ENCODE peak calls at places on chromosome 10, in four cellular contexts. K, V, P and L are unnamed samples.

GRCh38 chr10:52644678-52645434 is 127.7 kb downstream of the MBL2 start:
- DNase-seq in K (peak), V (peak), P (no peak), L (peak)

GRCh38 chr10:5090551-5090950 is 3.7 kb upstream of the AKR1C3 start:
- DNase-seq in K (no peak), V (no peak), P (no peak), L (no peak)

GRCh38 chr10:122286872-122287271 is 15.8 kb downstream of the BTBD16 start:
- DNase-seq in K (no peak), V (no peak), P (no peak), L (peak)

GRCh38 chr10:88379575-88379974 is 203.5 kb downstream of the RNLS start:
- DNase-seq in K (no peak), V (no peak), P (no peak), L (no peak)

GRCh38 chr10:111076682-111077661 is at the start of gene ADRA2A:
- DNase-seq in K (no peak), V (no peak), P (no peak), L (peak)

GRCh38 chr10:29554660-29555059 is 80.1 kb downstream of the SVIL start:
- DNase-seq in K (no peak), V (no peak), P (no peak), L (no peak)

GRCh38 chr10:123879596-123880257 is 11.9 kb downstream of the CPXM2 start:
- DNase-seq in K (no peak), V (no peak), P (no peak), L (no peak)

GRCh38 chr10:76444034-76444800 is 1012.8 kb downstream of the LRMDA start:
- DNase-seq in K (no peak), V (no peak), P (no peak), L (no peak)

GRCh38 chr10:132061465-132062180 is 4.1 kb upstream of the JAKMIP3 start:
- DNase-seq in K (no peak), V (no peak), P (no peak), L (no peak)

GRCh38 chr10:43667317-43667731 is 18.6 kb upstream of the ZNF32 start:
- DNase-seq in K (no peak), V (peak), P (no peak), L (no peak)

GRCh38 chr10:52111151-52111891 is 202.8 kb upstream of the DKK1 start:
- DNase-seq in K (no peak), V (no peak), P (no peak), L (no peak)

GRCh38 chr10:110641256-110641655 is 2.9 kb upstream of the RBM20 start:
- DNase-seq in K (peak), V (peak), P (no peak), L (no peak)

GRCh38 chr10:9012312-9012711 is 957.8 kb downstream of the GATA3 start:
- DNase-seq in K (no peak), V (no peak), P (no peak), L (no peak)

GRCh38 chr10:15393417-15393816 is 22.3 kb upstream of the FAM171A1 start:
- DNase-seq in K (no peak), V (no peak), P (no peak), L (no peak)

GRCh38 chr10:79310217-79310865 is 36.9 kb upstream of the PPIF start:
- DNase-seq in K (no peak), V (no peak), P (no peak), L (no peak)

GRCh38 chr10:60611291-60611747 is 167.0 kb upstream of the CDK1 start:
- DNase-seq in K (peak), V (no peak), P (no peak), L (no peak)

GRCh38 chr10:26911811-26912461 is 51.2 kb upstream of the ABI1 start:
- DNase-seq in K (no peak), V (no peak), P (peak), L (no peak)

GRCh38 chr10:46318808-46319207 is 32.0 kb downstream of the ANTXRL start:
- DNase-seq in K (no peak), V (no peak), P (no peak), L (no peak)

GRCh38 chr10:43961523-43962345 is 313.1 kb upstream of the ZNF32 start:
- DNase-seq in K (no peak), V (no peak), P (no peak), L (no peak)

GRCh38 chr10:69389827-69390490 is 26.8 kb downstream of the TACR2 start:
- DNase-seq in K (no peak), V (peak), P (no peak), L (no peak)

GRCh38 chr10:43140414-43140813 is 2.2 kb downstream of the CSGALNACT2 start:
- DNase-seq in K (peak), V (no peak), P (no peak), L (no peak)

GRCh38 chr10:47286591-47287325 is 13.2 kb upstream of the GDF10 start:
- DNase-seq in K (no peak), V (no peak), P (no peak), L (no peak)

GRCh38 chr10:14478639-14479038 is 147.9 kb upstream of the FRMD4A start:
- DNase-seq in K (no peak), V (peak), P (no peak), L (peak)

GRCh38 chr10:29960261-29960660 is 99.1 kb downstream of the JCAD start:
- DNase-seq in K (no peak), V (no peak), P (no peak), L (no peak)

DNA sequence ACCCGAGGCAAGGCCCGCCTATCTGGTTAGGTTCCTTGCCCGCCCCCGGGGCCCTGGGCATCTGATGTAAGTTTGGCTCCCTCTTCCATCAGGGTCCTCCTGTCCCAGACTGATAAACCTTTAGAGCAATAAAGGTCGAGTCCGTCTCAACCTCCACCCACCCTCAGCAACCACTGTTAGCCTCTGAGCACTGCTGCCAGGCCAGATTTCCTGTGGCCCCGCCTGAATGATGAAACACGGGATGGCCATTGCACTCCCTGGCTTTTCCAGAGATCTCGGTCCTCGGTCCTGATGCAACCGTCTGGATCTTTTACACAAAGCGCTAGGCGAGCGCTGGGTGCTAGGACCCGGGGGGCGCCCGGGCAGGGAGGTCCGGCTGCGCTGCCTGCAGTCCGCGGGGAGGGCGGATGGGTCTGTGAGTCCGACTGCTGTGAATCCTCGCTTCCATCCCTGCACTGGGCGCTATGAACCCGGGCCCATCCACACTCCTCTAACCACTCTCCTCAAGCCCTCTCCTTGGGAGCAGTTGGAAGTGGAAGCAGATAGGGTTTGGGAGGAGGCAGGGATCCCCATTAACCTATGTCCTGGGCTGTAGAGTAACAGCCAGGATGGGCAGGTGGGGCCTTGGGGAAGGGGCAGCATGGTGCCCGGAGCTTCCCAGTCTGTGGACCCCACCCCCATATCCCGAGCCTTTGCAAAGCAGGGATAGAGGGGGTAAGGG is 875 bp upstream of the DDIT4 start:
- DNase-seq in K (peak), V (peak), P (no peak), L (peak)
- TF ChIP-seq FOXK2 in K (no peak), V (no peak), P (no peak), L (no peak)

DNA sequence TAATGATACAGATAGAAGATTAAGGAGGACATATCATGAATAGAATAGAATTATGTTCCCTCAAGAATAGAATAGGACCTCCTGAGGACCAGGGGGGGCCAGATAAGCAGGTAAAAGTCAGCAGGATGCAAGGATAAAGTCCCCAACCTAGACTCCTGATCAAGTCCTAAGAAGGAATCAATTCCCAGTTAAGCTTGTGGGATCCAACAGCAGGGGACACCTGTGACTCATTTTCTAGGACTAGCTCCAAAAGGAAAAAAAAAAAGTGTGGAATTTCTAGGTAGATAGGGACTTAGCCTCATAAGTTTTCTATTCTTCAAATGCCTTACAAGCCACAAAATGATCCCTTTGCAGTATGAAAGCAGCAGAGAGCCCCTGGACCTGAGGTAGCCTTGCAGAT is 336.2 kb downstream of the WDR11 start:
- DNase-seq in K (no peak), V (no peak), P (no peak), L (no peak)
- TF ChIP-seq FOXM1 in K (no peak), V (no peak), P (no peak), L (no peak)

GRCh38 chr10:31646519-31646918 is 282.1 kb downstream of the ARHGAP12 start:
- DNase-seq in K (no peak), V (no peak), P (no peak), L (no peak)

GRCh38 chr10:31645786-31646185 is 282.8 kb downstream of the ARHGAP12 start:
- DNase-seq in K (no peak), V (no peak), P (no peak), L (no peak)

GRCh38 chr10:31648966-31649365 is 279.7 kb downstream of the ARHGAP12 start:
- DNase-seq in K (no peak), V (no peak), P (no peak), L (no peak)

GRCh38 chr10:31650010-31650409 is 278.6 kb downstream of the ARHGAP12 start:
- DNase-seq in K (no peak), V (no peak), P (no peak), L (no peak)

DNA sequence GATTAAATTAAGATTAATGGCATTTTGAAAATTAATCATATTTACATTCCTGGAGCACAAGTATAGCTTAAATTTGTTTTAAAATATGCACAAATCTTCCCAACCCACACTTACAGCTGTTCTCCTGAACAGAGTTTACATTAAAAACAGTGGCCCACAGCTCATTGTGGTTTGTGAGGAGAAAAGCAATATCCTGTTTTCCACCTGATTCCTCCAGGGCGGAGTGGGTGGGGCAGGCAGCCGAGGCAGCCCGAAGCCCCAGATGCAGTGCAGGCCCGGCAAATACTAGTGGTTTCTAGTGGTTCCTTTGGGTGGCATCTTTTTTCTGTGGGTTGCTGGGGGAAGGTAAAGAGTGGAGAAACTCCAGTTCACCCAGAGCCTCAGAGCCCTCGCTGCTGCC is 280.8 kb downstream of the ARHGAP12 start:
- DNase-seq in K (no peak), V (no peak), P (no peak), L (no peak)
- TF ChIP-seq FOXK2 in K (no peak), V (no peak), P (no peak), L (no peak)

GRCh38 chr10:19952103-19952502 is 135.9 kb downstream of the PLXDC2 start:
- DNase-seq in K (no peak), V (no peak), P (no peak), L (no peak)
- TF ChIP-seq FOXM1 in K (no peak), V (no peak), P (no peak), L (no peak)

DNA sequence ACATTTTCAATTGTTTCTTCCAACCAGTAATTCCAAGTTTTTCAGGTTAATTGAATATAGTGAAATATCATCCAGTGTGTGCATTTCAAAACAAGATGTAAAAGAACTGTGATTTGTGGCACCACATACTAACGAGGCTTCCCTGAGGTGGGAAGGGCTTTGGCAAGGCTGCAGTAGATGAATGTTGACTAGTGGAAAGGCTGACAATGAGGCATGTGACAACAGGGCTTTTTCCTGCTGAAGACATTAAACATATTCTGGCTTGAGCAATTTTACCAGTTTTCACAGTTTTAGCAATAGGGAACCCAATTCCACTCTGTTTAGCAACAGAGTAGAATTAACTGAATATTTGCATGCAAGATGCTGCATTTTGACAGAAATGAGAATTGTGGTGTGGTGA is 68.7 kb downstream of the AP3M1 start:
- DNase-seq in K (no peak), V (no peak), P (no peak), L (no peak)
- TF ChIP-seq FOXK2 in K (no peak), V (no peak), P (no peak), L (no peak)

GRCh38 chr10:67521546-67521945 is 174.4 kb downstream of the CTNNA3 start:
- DNase-seq in K (no peak), V (no peak), P (no peak), L (no peak)

GRCh38 chr10:67520924-67521520 is 175.0 kb downstream of the CTNNA3 start:
- DNase-seq in K (peak), V (peak), P (peak), L (peak)

GRCh38 chr10:67518756-67519155 is 177.2 kb downstream of the CTNNA3 start:
- DNase-seq in K (no peak), V (no peak), P (no peak), L (no peak)

DNA sequence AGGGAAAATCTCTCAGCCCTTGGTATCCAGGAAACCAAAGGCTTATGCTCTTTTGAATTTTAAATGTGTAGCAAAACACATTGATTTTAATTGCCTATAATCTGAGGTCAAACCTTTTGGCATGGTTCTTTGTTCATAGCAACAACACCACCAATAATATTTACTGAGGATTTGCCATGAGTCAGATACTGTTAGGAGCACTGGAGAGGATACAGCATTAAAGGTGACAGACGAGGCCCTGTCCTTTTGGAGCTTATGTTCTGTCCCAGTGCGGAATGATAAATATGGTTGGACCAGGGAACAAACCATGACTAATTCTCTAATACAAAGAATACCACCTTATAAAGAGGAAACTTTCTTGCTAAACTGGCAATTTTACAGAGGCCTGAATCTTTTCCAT is 176.6 kb downstream of the CTNNA3 start:
- DNase-seq in K (no peak), V (no peak), P (no peak), L (no peak)
- TF ChIP-seq FOXM1 in K (no peak), V (no peak), P (no peak), L (no peak)

GRCh38 chr10:28328346-28328745 is 25.5 kb upstream of the MPP7 start:
- DNase-seq in K (no peak), V (no peak), P (no peak), L (no peak)

GRCh38 chr10:28332699-28333098 is 29.8 kb upstream of the MPP7 start:
- DNase-seq in K (no peak), V (no peak), P (no peak), L (no peak)

GRCh38 chr10:28327494-28327886 is 24.6 kb upstream of the MPP7 start:
- DNase-seq in K (no peak), V (no peak), P (no peak), L (no peak)

GRCh38 chr10:28331821-28332220 is 29.0 kb upstream of the MPP7 start:
- DNase-seq in K (no peak), V (no peak), P (no peak), L (no peak)

GRCh38 chr10:28326516-28327493 is 23.9 kb upstream of the MPP7 start:
- DNase-seq in K (peak), V (no peak), P (no peak), L (no peak)
- TF ChIP-seq FOXK2 in K (no peak), V (no peak), P (no peak), L (no peak)